ENCODE peak calls at places on chromosomes 5 and 9, in seven cellular contexts. One of them, this sample, is unnamed.
A peak's percentile ranks its signal among the peaks of the same experiment; 100 is the strongest.

GRCh38 chr9:89178162-89179120 is at the start of gene SHC3:
- DNase-seq in sigmoid colon: no peak
- DNase-seq in transverse colon: no peak
- DNase-seq in brain microvascular endothelial cell: peak; percentile 41
- DNase-seq in H9: peak; percentile 74
- DNase-seq in stomach: no peak
- DNase-seq in GM23338: peak; percentile 67
- DNase-seq in this sample: no peak

GRCh38 chr5:139369181-139369580 is 13.9 kb downstream of the SLC23A1 start:
- DNase-seq in transverse colon: no peak
- DNase-seq in brain microvascular endothelial cell: peak; percentile 63
- DNase-seq in stomach: no peak
- DNase-seq in sigmoid colon: no peak
- DNase-seq in GM23338: no peak
- DNase-seq in H9: no peak
- DNase-seq in this sample: no peak

GRCh38 chr9:18623201-18623600 is 149.2 kb downstream of the ADAMTSL1 start:
- DNase-seq in GM23338: no peak
- DNase-seq in transverse colon: no peak
- DNase-seq in H9: no peak
- DNase-seq in sigmoid colon: no peak
- DNase-seq in brain microvascular endothelial cell: no peak
- DNase-seq in stomach: no peak
- DNase-seq in this sample: no peak

GRCh38 chr9:114718801-114719221 is 36.8 kb upstream of the TEX48 start:
- DNase-seq in GM23338: peak; percentile 19
- DNase-seq in transverse colon: peak; percentile 35
- DNase-seq in brain microvascular endothelial cell: no peak
- DNase-seq in sigmoid colon: no peak
- DNase-seq in H9: peak; percentile 34
- DNase-seq in stomach: peak; percentile 59
- DNase-seq in this sample: no peak

GRCh38 chr9:109769250-109769649 is 10.7 kb upstream of the PALM2AKAP2 start:
- DNase-seq in brain microvascular endothelial cell: no peak
- DNase-seq in transverse colon: no peak
- DNase-seq in sigmoid colon: no peak
- DNase-seq in H9: no peak
- DNase-seq in stomach: no peak
- DNase-seq in GM23338: no peak
- DNase-seq in this sample: no peak

GRCh38 chr5:111134080-111134479 is 41.9 kb downstream of the WDR36 start:
- DNase-seq in H9: no peak
- DNase-seq in GM23338: no peak
- DNase-seq in stomach: no peak
- DNase-seq in sigmoid colon: no peak
- DNase-seq in transverse colon: no peak
- DNase-seq in brain microvascular endothelial cell: peak; percentile 82
- DNase-seq in this sample: no peak

GRCh38 chr5:10595305-10595677 is 31.4 kb downstream of the ANKRD33B start:
- DNase-seq in sigmoid colon: no peak
- DNase-seq in transverse colon: no peak
- DNase-seq in brain microvascular endothelial cell: no peak
- DNase-seq in GM23338: no peak
- DNase-seq in H9: no peak
- DNase-seq in stomach: no peak
- DNase-seq in this sample: no peak

GRCh38 chr9:87613265-87614111 is 112.4 kb upstream of the CTSL start:
- DNase-seq in GM23338: no peak
- DNase-seq in transverse colon: no peak
- DNase-seq in brain microvascular endothelial cell: no peak
- DNase-seq in stomach: peak; percentile 59
- DNase-seq in sigmoid colon: no peak
- DNase-seq in H9: no peak
- DNase-seq in this sample: no peak

GRCh38 chr9:89825648-89826047 is 220.8 kb downstream of the GADD45G start:
- DNase-seq in brain microvascular endothelial cell: no peak
- DNase-seq in GM23338: no peak
- DNase-seq in stomach: no peak
- DNase-seq in transverse colon: no peak
- DNase-seq in sigmoid colon: no peak
- DNase-seq in H9: no peak
- DNase-seq in this sample: no peak

GRCh38 chr5:32044904-32045303 is 129.2 kb downstream of the GOLPH3 start:
- DNase-seq in transverse colon: no peak
- DNase-seq in brain microvascular endothelial cell: peak; percentile 52
- DNase-seq in H9: no peak
- DNase-seq in stomach: no peak
- DNase-seq in sigmoid colon: no peak
- DNase-seq in GM23338: no peak
- DNase-seq in this sample: no peak

GRCh38 chr5:124007675-124008398 is 495.9 kb downstream of the CSNK1G3 start:
- DNase-seq in stomach: no peak
- DNase-seq in H9: no peak
- DNase-seq in brain microvascular endothelial cell: no peak
- DNase-seq in GM23338: peak; percentile 51
- DNase-seq in sigmoid colon: no peak
- DNase-seq in transverse colon: no peak
- DNase-seq in this sample: no peak

GRCh38 chr5:5103249-5103648 is 36.9 kb upstream of the ADAMTS16 start:
- DNase-seq in GM23338: no peak
- DNase-seq in H9: no peak
- DNase-seq in sigmoid colon: no peak
- DNase-seq in transverse colon: no peak
- DNase-seq in stomach: no peak
- DNase-seq in brain microvascular endothelial cell: no peak
- DNase-seq in this sample: no peak

GRCh38 chr5:179783128-179783527 is 10.7 kb upstream of the LTC4S start:
- DNase-seq in GM23338: no peak
- DNase-seq in sigmoid colon: peak; percentile 58
- DNase-seq in transverse colon: no peak
- DNase-seq in brain microvascular endothelial cell: no peak
- DNase-seq in stomach: no peak
- DNase-seq in H9: no peak
- DNase-seq in this sample: no peak

GRCh38 chr9:106479679-106480078 is 383.3 kb upstream of the ZNF462 start:
- DNase-seq in sigmoid colon: no peak
- DNase-seq in GM23338: no peak
- DNase-seq in transverse colon: no peak
- DNase-seq in H9: no peak
- DNase-seq in brain microvascular endothelial cell: no peak
- DNase-seq in stomach: no peak
- DNase-seq in this sample: no peak

GRCh38 chr5:55406292-55406691 is 98.5 kb downstream of the MTREX start:
- DNase-seq in transverse colon: no peak
- DNase-seq in sigmoid colon: no peak
- DNase-seq in brain microvascular endothelial cell: no peak
- DNase-seq in stomach: no peak
- DNase-seq in GM23338: peak; percentile 11
- DNase-seq in H9: no peak
- DNase-seq in this sample: no peak

GRCh38 chr9:89597711-89598707 is 6.8 kb upstream of the GADD45G start:
- DNase-seq in H9: peak; percentile 65
- DNase-seq in brain microvascular endothelial cell: peak; percentile 59
- DNase-seq in stomach: peak; percentile 64
- DNase-seq in transverse colon: peak; percentile 66
- DNase-seq in GM23338: peak; percentile 85
- DNase-seq in sigmoid colon: no peak
- DNase-seq in this sample: no peak

GRCh38 chr5:153276151-153276550 is 214.3 kb upstream of the GRIA1 start:
- DNase-seq in brain microvascular endothelial cell: peak; percentile 2
- DNase-seq in stomach: no peak
- DNase-seq in sigmoid colon: no peak
- DNase-seq in GM23338: peak; percentile 83
- DNase-seq in H9: peak; percentile 44
- DNase-seq in transverse colon: no peak
- DNase-seq in this sample: no peak

GRCh38 chr5:72106922-72107873 is at the start of gene MAP1B:
- DNase-seq in sigmoid colon: peak; percentile 80
- DNase-seq in brain microvascular endothelial cell: peak; percentile 45
- DNase-seq in stomach: no peak
- DNase-seq in GM23338: peak; percentile 98
- DNase-seq in transverse colon: no peak
- DNase-seq in H9: peak; percentile 97
- DNase-seq in this sample: peak; percentile 87

GRCh38 chr5:12526113-12526512 is 621.9 kb upstream of the CTNND2 start:
- DNase-seq in sigmoid colon: no peak
- DNase-seq in transverse colon: no peak
- DNase-seq in GM23338: no peak
- DNase-seq in brain microvascular endothelial cell: no peak
- DNase-seq in stomach: no peak
- DNase-seq in H9: no peak
- DNase-seq in this sample: no peak

GRCh38 chr5:176618783-176619182 is 8.8 kb upstream of the GPRIN1 start:
- DNase-seq in GM23338: no peak
- DNase-seq in transverse colon: no peak
- DNase-seq in sigmoid colon: no peak
- DNase-seq in stomach: no peak
- DNase-seq in H9: no peak
- DNase-seq in brain microvascular endothelial cell: no peak
- DNase-seq in this sample: no peak

GRCh38 chr5:176619203-176619568 is 9.2 kb upstream of the GPRIN1 start:
- DNase-seq in transverse colon: peak; percentile 47
- DNase-seq in sigmoid colon: no peak
- DNase-seq in brain microvascular endothelial cell: peak; percentile 87
- DNase-seq in H9: peak; percentile 98
- DNase-seq in stomach: peak; percentile 50
- DNase-seq in GM23338: peak; percentile 98
- DNase-seq in this sample: no peak

GRCh38 chr5:176620333-176620981 is 9.9 kb downstream of the SNCB start:
- DNase-seq in H9: peak; percentile 63
- DNase-seq in stomach: no peak
- DNase-seq in GM23338: peak; percentile 75
- DNase-seq in sigmoid colon: no peak
- DNase-seq in brain microvascular endothelial cell: no peak
- DNase-seq in transverse colon: no peak
- DNase-seq in this sample: no peak

GRCh38 chr5:176621661-176622079 is 8.7 kb downstream of the SNCB start:
- DNase-seq in stomach: no peak
- DNase-seq in H9: no peak
- DNase-seq in brain microvascular endothelial cell: peak; percentile 71
- DNase-seq in sigmoid colon: no peak
- DNase-seq in GM23338: no peak
- DNase-seq in transverse colon: no peak
- DNase-seq in this sample: no peak

DNA sequence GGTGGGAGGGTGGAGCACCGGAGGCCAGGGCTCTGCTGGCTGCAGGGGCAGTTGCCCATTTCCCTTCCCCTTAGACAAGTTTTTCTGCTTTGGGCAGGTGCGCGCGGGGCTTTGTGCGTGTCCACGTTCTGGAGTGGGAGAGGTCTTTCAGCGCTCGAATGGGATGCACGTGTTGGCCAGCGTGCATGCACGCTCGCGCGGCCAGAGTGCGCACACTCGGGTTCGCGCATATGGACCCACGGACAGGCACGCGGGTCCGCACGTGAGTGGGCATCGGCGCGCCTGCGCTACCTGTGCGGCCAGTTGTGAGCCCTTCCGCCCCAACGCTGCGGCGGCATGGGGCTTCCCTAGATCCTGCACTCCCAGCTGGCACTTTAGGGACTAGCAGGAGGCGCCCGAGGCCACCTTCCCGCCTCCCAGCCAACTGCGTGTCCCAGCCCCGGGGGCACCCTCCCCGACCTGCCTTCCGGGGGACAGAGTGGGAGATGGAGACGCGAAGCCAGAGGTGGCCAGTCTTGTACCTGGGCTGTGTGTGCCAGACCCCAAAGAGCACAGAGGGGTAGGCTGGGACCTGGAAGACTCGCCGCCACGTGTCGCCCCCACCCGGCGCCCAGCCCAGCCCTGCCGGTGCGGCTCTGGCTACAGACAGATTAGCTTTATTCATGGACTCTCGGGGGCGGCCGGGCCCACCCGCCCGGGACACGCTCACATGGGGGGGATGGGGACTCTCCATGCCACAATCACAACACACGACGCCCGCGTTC is 9.8 kb upstream of the GPRIN1 start:
- DNase-seq in stomach: no peak
- DNase-seq in sigmoid colon: no peak
- DNase-seq in GM23338: peak; percentile 61
- DNase-seq in H9: peak; percentile 61
- DNase-seq in transverse colon: no peak
- DNase-seq in brain microvascular endothelial cell: no peak
- DNase-seq in this sample: no peak
- TF ChIP-seq CTCF in stomach: no peak
- TF ChIP-seq CTCF in sigmoid colon: no peak
- TF ChIP-seq CTCF in GM23338: no peak
- TF ChIP-seq CTCF in H9: no peak
- TF ChIP-seq CTCF in transverse colon: no peak
- TF ChIP-seq CTCF in brain microvascular endothelial cell: no peak
- TF ChIP-seq CTCF in this sample: no peak

GRCh38 chr5:173744527-173744926 is 128.1 kb upstream of the BOD1 start:
- DNase-seq in brain microvascular endothelial cell: no peak
- DNase-seq in transverse colon: no peak
- DNase-seq in H9: no peak
- DNase-seq in sigmoid colon: no peak
- DNase-seq in GM23338: peak; percentile 34
- DNase-seq in stomach: no peak
- DNase-seq in this sample: no peak
- H3K27ac ChIP-seq in brain microvascular endothelial cell: no peak overlapping the region
- H3K27ac ChIP-seq in transverse colon: peak overlapping the region; percentile 48
- H3K27ac ChIP-seq in H9: no peak overlapping the region
- H3K27ac ChIP-seq in sigmoid colon: no peak overlapping the region
- H3K27ac ChIP-seq in GM23338: peak overlapping the region; percentile 13
- H3K27ac ChIP-seq in stomach: peak overlapping the region; percentile 38
- H3K27ac ChIP-seq in this sample: no peak overlapping the region

GRCh38 chr5:100313657-100314056 is 221.5 kb upstream of the FAM174A start:
- DNase-seq in GM23338: no peak
- DNase-seq in sigmoid colon: no peak
- DNase-seq in brain microvascular endothelial cell: no peak
- DNase-seq in H9: no peak
- DNase-seq in stomach: no peak
- DNase-seq in transverse colon: no peak
- DNase-seq in this sample: no peak

GRCh38 chr5:100306000-100306399 is 229.2 kb upstream of the FAM174A start:
- DNase-seq in sigmoid colon: no peak
- DNase-seq in GM23338: no peak
- DNase-seq in brain microvascular endothelial cell: no peak
- DNase-seq in H9: no peak
- DNase-seq in transverse colon: no peak
- DNase-seq in stomach: no peak
- DNase-seq in this sample: no peak

DNA sequence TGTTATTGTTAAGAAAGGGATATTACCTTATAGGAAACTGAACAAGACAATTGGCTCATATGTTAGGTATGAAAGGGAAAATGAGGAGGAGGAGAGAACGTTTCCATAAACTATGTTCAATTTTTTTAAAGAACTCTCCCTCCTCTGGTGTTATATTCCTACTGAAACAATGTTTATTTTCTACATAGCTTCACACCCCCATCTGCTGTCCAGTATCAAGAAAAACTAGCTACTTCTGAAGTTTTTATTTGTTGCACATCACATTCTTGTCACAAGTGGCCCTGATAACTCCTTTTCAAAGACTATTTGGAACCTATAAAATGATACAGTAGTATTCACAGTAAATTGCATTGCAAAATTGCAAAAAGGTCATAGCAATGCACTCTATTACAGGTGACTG is 223.4 kb upstream of the FAM174A start:
- DNase-seq in GM23338: no peak
- DNase-seq in brain microvascular endothelial cell: no peak
- DNase-seq in stomach: no peak
- DNase-seq in transverse colon: no peak
- DNase-seq in sigmoid colon: no peak
- DNase-seq in H9: no peak
- DNase-seq in this sample: no peak
- TF ChIP-seq CTCF in GM23338: no peak
- TF ChIP-seq CTCF in brain microvascular endothelial cell: no peak
- TF ChIP-seq CTCF in stomach: no peak
- TF ChIP-seq CTCF in transverse colon: no peak
- TF ChIP-seq CTCF in sigmoid colon: no peak
- TF ChIP-seq CTCF in H9: no peak
- TF ChIP-seq CTCF in this sample: no peak

GRCh38 chr9:133963166-133963565 is 29.0 kb downstream of the VAV2 start:
- DNase-seq in GM23338: no peak
- DNase-seq in transverse colon: no peak
- DNase-seq in brain microvascular endothelial cell: no peak
- DNase-seq in stomach: no peak
- DNase-seq in sigmoid colon: no peak
- DNase-seq in H9: no peak
- DNase-seq in this sample: no peak
- H3K27ac ChIP-seq in GM23338: no peak overlapping the region
- H3K27ac ChIP-seq in transverse colon: no peak overlapping the region
- H3K27ac ChIP-seq in brain microvascular endothelial cell: no peak overlapping the region
- H3K27ac ChIP-seq in stomach: no peak overlapping the region
- H3K27ac ChIP-seq in sigmoid colon: no peak overlapping the region
- H3K27ac ChIP-seq in H9: no peak overlapping the region
- H3K27ac ChIP-seq in this sample: no peak overlapping the region